ENCODE peak calls at places on chromosome 2, in five cellular contexts. One of them, this sample, is unnamed.
A peak's percentile ranks its signal among the peaks of the same experiment; 100 is the strongest.

GRCh38 chr2:175036582-175037018 is 31.4 kb upstream of the CHN1 start:
- DNase-seq in activated naive CD8-positive, alpha-beta T cell treated with anti-CD3 and anti-CD28 coated beads, Interleukin-2, amount 10 ng/mL, durations not matched to agents 7 days and 5 days: no peak
- DNase-seq in NCI-H1694 treated with DMSO at 0.1 percent for 48 hours: peak; percentile 48
- DNase-seq in left ventricle myocardium superior: no peak
- DNase-seq in NCI-H1105 treated with DMSO at 0.1 percent for 48 hours: peak; percentile 22
- DNase-seq in this sample: no peak

GRCh38 chr2:96116879-96117533 is 635 bp upstream of the ADRA2B start:
- DNase-seq in activated naive CD8-positive, alpha-beta T cell treated with anti-CD3 and anti-CD28 coated beads, Interleukin-2, amount 10 ng/mL, durations not matched to agents 7 days and 5 days: peak; percentile 91
- DNase-seq in NCI-H1694 treated with DMSO at 0.1 percent for 48 hours: peak; percentile 21
- DNase-seq in left ventricle myocardium superior: peak; percentile 81
- DNase-seq in NCI-H1105 treated with DMSO at 0.1 percent for 48 hours: no peak
- DNase-seq in this sample: peak; percentile 30

GRCh38 chr2:62873603-62874002 is 168.1 kb downstream of the EHBP1 start:
- DNase-seq in activated naive CD8-positive, alpha-beta T cell treated with anti-CD3 and anti-CD28 coated beads, Interleukin-2, amount 10 ng/mL, durations not matched to agents 7 days and 5 days: no peak
- DNase-seq in NCI-H1694 treated with DMSO at 0.1 percent for 48 hours: no peak
- DNase-seq in left ventricle myocardium superior: no peak
- DNase-seq in NCI-H1105 treated with DMSO at 0.1 percent for 48 hours: no peak
- DNase-seq in this sample: no peak

GRCh38 chr2:126244937-126245336 is 411.0 kb upstream of the GYPC start:
- DNase-seq in activated naive CD8-positive, alpha-beta T cell treated with anti-CD3 and anti-CD28 coated beads, Interleukin-2, amount 10 ng/mL, durations not matched to agents 7 days and 5 days: peak; percentile 34
- DNase-seq in NCI-H1694 treated with DMSO at 0.1 percent for 48 hours: peak; percentile 33
- DNase-seq in left ventricle myocardium superior: peak; percentile 38
- DNase-seq in NCI-H1105 treated with DMSO at 0.1 percent for 48 hours: no peak
- DNase-seq in this sample: peak; percentile 21

GRCh38 chr2:10435427-10436204 is 12.5 kb downstream of the ODC1 start:
- DNase-seq in activated naive CD8-positive, alpha-beta T cell treated with anti-CD3 and anti-CD28 coated beads, Interleukin-2, amount 10 ng/mL, durations not matched to agents 7 days and 5 days: no peak
- DNase-seq in NCI-H1694 treated with DMSO at 0.1 percent for 48 hours: no peak
- DNase-seq in left ventricle myocardium superior: no peak
- DNase-seq in NCI-H1105 treated with DMSO at 0.1 percent for 48 hours: no peak
- DNase-seq in this sample: no peak

GRCh38 chr2:220104871-220105351 is 477.5 kb downstream of the SLC4A3 start:
- DNase-seq in activated naive CD8-positive, alpha-beta T cell treated with anti-CD3 and anti-CD28 coated beads, Interleukin-2, amount 10 ng/mL, durations not matched to agents 7 days and 5 days: no peak
- DNase-seq in NCI-H1694 treated with DMSO at 0.1 percent for 48 hours: peak; percentile 37
- DNase-seq in left ventricle myocardium superior: peak; percentile 51
- DNase-seq in NCI-H1105 treated with DMSO at 0.1 percent for 48 hours: no peak
- DNase-seq in this sample: peak; percentile 31

GRCh38 chr2:233764761-233765160 is 4.7 kb downstream of the UGT1A1 start:
- DNase-seq in activated naive CD8-positive, alpha-beta T cell treated with anti-CD3 and anti-CD28 coated beads, Interleukin-2, amount 10 ng/mL, durations not matched to agents 7 days and 5 days: no peak
- DNase-seq in NCI-H1694 treated with DMSO at 0.1 percent for 48 hours: no peak
- DNase-seq in left ventricle myocardium superior: no peak
- DNase-seq in NCI-H1105 treated with DMSO at 0.1 percent for 48 hours: no peak
- DNase-seq in this sample: no peak

GRCh38 chr2:36395866-36396265 is 40.3 kb downstream of the CRIM1 start:
- DNase-seq in activated naive CD8-positive, alpha-beta T cell treated with anti-CD3 and anti-CD28 coated beads, Interleukin-2, amount 10 ng/mL, durations not matched to agents 7 days and 5 days: no peak
- DNase-seq in NCI-H1694 treated with DMSO at 0.1 percent for 48 hours: no peak
- DNase-seq in left ventricle myocardium superior: no peak
- DNase-seq in NCI-H1105 treated with DMSO at 0.1 percent for 48 hours: no peak
- DNase-seq in this sample: no peak

GRCh38 chr2:226797289-226797988 is 2.2 kb downstream of the IRS1 start:
- DNase-seq in activated naive CD8-positive, alpha-beta T cell treated with anti-CD3 and anti-CD28 coated beads, Interleukin-2, amount 10 ng/mL, durations not matched to agents 7 days and 5 days: peak; percentile 30
- DNase-seq in NCI-H1694 treated with DMSO at 0.1 percent for 48 hours: no peak
- DNase-seq in left ventricle myocardium superior: peak; percentile 66
- DNase-seq in NCI-H1105 treated with DMSO at 0.1 percent for 48 hours: no peak
- DNase-seq in this sample: peak; percentile 17

GRCh38 chr2:207395535-207396251 is 134.1 kb upstream of the CREB1 start:
- DNase-seq in activated naive CD8-positive, alpha-beta T cell treated with anti-CD3 and anti-CD28 coated beads, Interleukin-2, amount 10 ng/mL, durations not matched to agents 7 days and 5 days: no peak
- DNase-seq in NCI-H1694 treated with DMSO at 0.1 percent for 48 hours: no peak
- DNase-seq in left ventricle myocardium superior: no peak
- DNase-seq in NCI-H1105 treated with DMSO at 0.1 percent for 48 hours: no peak
- DNase-seq in this sample: no peak

GRCh38 chr2:238138331-238139102 is at the start of gene KLHL30:
- DNase-seq in activated naive CD8-positive, alpha-beta T cell treated with anti-CD3 and anti-CD28 coated beads, Interleukin-2, amount 10 ng/mL, durations not matched to agents 7 days and 5 days: no peak
- DNase-seq in NCI-H1694 treated with DMSO at 0.1 percent for 48 hours: no peak
- DNase-seq in left ventricle myocardium superior: peak; percentile 83
- DNase-seq in NCI-H1105 treated with DMSO at 0.1 percent for 48 hours: no peak
- DNase-seq in this sample: peak; percentile 81

GRCh38 chr2:216205486-216205885 is 96.3 kb downstream of the XRCC5 start:
- DNase-seq in activated naive CD8-positive, alpha-beta T cell treated with anti-CD3 and anti-CD28 coated beads, Interleukin-2, amount 10 ng/mL, durations not matched to agents 7 days and 5 days: no peak
- DNase-seq in NCI-H1694 treated with DMSO at 0.1 percent for 48 hours: no peak
- DNase-seq in left ventricle myocardium superior: no peak
- DNase-seq in NCI-H1105 treated with DMSO at 0.1 percent for 48 hours: no peak
- DNase-seq in this sample: no peak

GRCh38 chr2:204967199-204967995 is 422.1 kb downstream of the PARD3B start:
- DNase-seq in activated naive CD8-positive, alpha-beta T cell treated with anti-CD3 and anti-CD28 coated beads, Interleukin-2, amount 10 ng/mL, durations not matched to agents 7 days and 5 days: peak; percentile 67
- DNase-seq in NCI-H1694 treated with DMSO at 0.1 percent for 48 hours: no peak
- DNase-seq in left ventricle myocardium superior: no peak
- DNase-seq in NCI-H1105 treated with DMSO at 0.1 percent for 48 hours: no peak
- DNase-seq in this sample: no peak

GRCh38 chr2:20213651-20214565 is 11.0 kb downstream of the SDC1 start:
- DNase-seq in activated naive CD8-positive, alpha-beta T cell treated with anti-CD3 and anti-CD28 coated beads, Interleukin-2, amount 10 ng/mL, durations not matched to agents 7 days and 5 days: no peak
- DNase-seq in NCI-H1694 treated with DMSO at 0.1 percent for 48 hours: peak; percentile 29
- DNase-seq in left ventricle myocardium superior: no peak
- DNase-seq in NCI-H1105 treated with DMSO at 0.1 percent for 48 hours: peak; percentile 77
- DNase-seq in this sample: no peak

GRCh38 chr2:73071452-73072399 is at the start of gene SFXN5:
- DNase-seq in activated naive CD8-positive, alpha-beta T cell treated with anti-CD3 and anti-CD28 coated beads, Interleukin-2, amount 10 ng/mL, durations not matched to agents 7 days and 5 days: peak; percentile 90
- DNase-seq in NCI-H1694 treated with DMSO at 0.1 percent for 48 hours: peak; percentile 80
- DNase-seq in left ventricle myocardium superior: peak; percentile 97
- DNase-seq in NCI-H1105 treated with DMSO at 0.1 percent for 48 hours: peak; percentile 84
- DNase-seq in this sample: peak; percentile 97

GRCh38 chr2:229927817-229928321 is 5.6 kb downstream of the FBXO36 start:
- DNase-seq in activated naive CD8-positive, alpha-beta T cell treated with anti-CD3 and anti-CD28 coated beads, Interleukin-2, amount 10 ng/mL, durations not matched to agents 7 days and 5 days: no peak
- DNase-seq in NCI-H1694 treated with DMSO at 0.1 percent for 48 hours: no peak
- DNase-seq in left ventricle myocardium superior: no peak
- DNase-seq in NCI-H1105 treated with DMSO at 0.1 percent for 48 hours: no peak
- DNase-seq in this sample: no peak

GRCh38 chr2:232634319-232635150 is 1.1 kb downstream of the EFHD1 start:
- DNase-seq in activated naive CD8-positive, alpha-beta T cell treated with anti-CD3 and anti-CD28 coated beads, Interleukin-2, amount 10 ng/mL, durations not matched to agents 7 days and 5 days: no peak
- DNase-seq in NCI-H1694 treated with DMSO at 0.1 percent for 48 hours: no peak
- DNase-seq in left ventricle myocardium superior: peak; percentile 62
- DNase-seq in NCI-H1105 treated with DMSO at 0.1 percent for 48 hours: no peak
- DNase-seq in this sample: peak; percentile 36

GRCh38 chr2:235644191-235644590 is 150.3 kb downstream of the AGAP1 start:
- DNase-seq in activated naive CD8-positive, alpha-beta T cell treated with anti-CD3 and anti-CD28 coated beads, Interleukin-2, amount 10 ng/mL, durations not matched to agents 7 days and 5 days: no peak
- DNase-seq in NCI-H1694 treated with DMSO at 0.1 percent for 48 hours: no peak
- DNase-seq in left ventricle myocardium superior: no peak
- DNase-seq in NCI-H1105 treated with DMSO at 0.1 percent for 48 hours: no peak
- DNase-seq in this sample: peak; percentile 26

GRCh38 chr2:11865378-11865777 is 118.9 kb downstream of the LPIN1 start:
- DNase-seq in activated naive CD8-positive, alpha-beta T cell treated with anti-CD3 and anti-CD28 coated beads, Interleukin-2, amount 10 ng/mL, durations not matched to agents 7 days and 5 days: no peak
- DNase-seq in NCI-H1694 treated with DMSO at 0.1 percent for 48 hours: no peak
- DNase-seq in left ventricle myocardium superior: no peak
- DNase-seq in NCI-H1105 treated with DMSO at 0.1 percent for 48 hours: no peak
- DNase-seq in this sample: no peak

GRCh38 chr2:181281206-181281832 is 175.9 kb upstream of the ITGA4 start:
- DNase-seq in activated naive CD8-positive, alpha-beta T cell treated with anti-CD3 and anti-CD28 coated beads, Interleukin-2, amount 10 ng/mL, durations not matched to agents 7 days and 5 days: no peak
- DNase-seq in NCI-H1694 treated with DMSO at 0.1 percent for 48 hours: peak; percentile 75
- DNase-seq in left ventricle myocardium superior: no peak
- DNase-seq in NCI-H1105 treated with DMSO at 0.1 percent for 48 hours: peak; percentile 86
- DNase-seq in this sample: no peak

GRCh38 chr2:227394403-227394802 is 6.7 kb upstream of the SCYGR1 start:
- DNase-seq in activated naive CD8-positive, alpha-beta T cell treated with anti-CD3 and anti-CD28 coated beads, Interleukin-2, amount 10 ng/mL, durations not matched to agents 7 days and 5 days: no peak
- DNase-seq in NCI-H1694 treated with DMSO at 0.1 percent for 48 hours: no peak
- DNase-seq in left ventricle myocardium superior: no peak
- DNase-seq in NCI-H1105 treated with DMSO at 0.1 percent for 48 hours: no peak
- DNase-seq in this sample: no peak

GRCh38 chr2:111624401-111625156 is 259.4 kb downstream of the ANAPC1 start:
- DNase-seq in activated naive CD8-positive, alpha-beta T cell treated with anti-CD3 and anti-CD28 coated beads, Interleukin-2, amount 10 ng/mL, durations not matched to agents 7 days and 5 days: no peak
- DNase-seq in NCI-H1694 treated with DMSO at 0.1 percent for 48 hours: no peak
- DNase-seq in left ventricle myocardium superior: no peak
- DNase-seq in NCI-H1105 treated with DMSO at 0.1 percent for 48 hours: no peak
- DNase-seq in this sample: no peak

GRCh38 chr2:200735061-200735460 is 76.6 kb upstream of the BZW1 start:
- DNase-seq in activated naive CD8-positive, alpha-beta T cell treated with anti-CD3 and anti-CD28 coated beads, Interleukin-2, amount 10 ng/mL, durations not matched to agents 7 days and 5 days: no peak
- DNase-seq in NCI-H1694 treated with DMSO at 0.1 percent for 48 hours: no peak
- DNase-seq in left ventricle myocardium superior: no peak
- DNase-seq in NCI-H1105 treated with DMSO at 0.1 percent for 48 hours: no peak
- DNase-seq in this sample: no peak

This sample was measured in heart right ventricle.